ENCODE peak calls at places on chromosomes 16 and 17, in four cellular contexts. Y, J, N and D are unnamed samples.

GRCh38 chr17:19935169-19935568 is 42.5 kb downstream of the AKAP10 start:
- DNase-seq in Y (no peak), J (no peak), N (no peak), D (peak; percentile 31)

GRCh38 chr17:1058423-1059130 is 61.6 kb downstream of the TIMM22 start:
- DNase-seq in Y (no peak), J (no peak), N (peak; percentile 48), D (peak; percentile 56)

GRCh38 chr17:68733241-68734176 is 132.3 kb upstream of the FAM20A start:
- DNase-seq in Y (no peak), J (no peak), N (no peak), D (peak; percentile 41)

GRCh38 chr17:45677770-45678169 is 106.3 kb upstream of the CRHR1 start:
- DNase-seq in Y (no peak), J (no peak), N (no peak), D (peak; percentile 10)

GRCh38 chr17:4968166-4968915 is 724 bp upstream of the SPAG7 start:
- DNase-seq in Y (peak; percentile 23), J (no peak), N (no peak), D (no peak)

GRCh38 chr16:66687906-66688625 is 8.5 kb downstream of the CMTM4 start:
- DNase-seq in Y (no peak), J (no peak), N (no peak), D (no peak)

GRCh38 chr17:61321344-61321743 is 78.3 kb upstream of the TBX2 start:
- DNase-seq in Y (no peak), J (no peak), N (no peak), D (no peak)

GRCh38 chr17:34665150-34665802 is 85.9 kb downstream of the TMEM132E start:
- DNase-seq in Y (no peak), J (no peak), N (no peak), D (no peak)

GRCh38 chr16:4894276-4895150 is 42.4 kb downstream of the PPL start:
- DNase-seq in Y (no peak), J (no peak), N (peak; percentile 27), D (no peak)

GRCh38 chr17:63919311-63919723 is 678 bp upstream of the GH1 start:
- DNase-seq in Y (no peak), J (peak; percentile 35), N (peak; percentile 80), D (peak; percentile 39)

GRCh38 chr16:86070511-86070910 is 171.5 kb downstream of the IRF8 start:
- DNase-seq in Y (no peak), J (no peak), N (no peak), D (no peak)

GRCh38 chr17:44990994-44991393 is 22.9 kb upstream of the C1QL1 start:
- DNase-seq in Y (no peak), J (no peak), N (no peak), D (no peak)

GRCh38 chr17:63764701-63765100 is 8.7 kb downstream of the CCDC47 start:
- DNase-seq in Y (no peak), J (no peak), N (no peak), D (no peak)